ENCODE peak calls at places on chromosomes 1 and 21, in ten cellular contexts. H, U, S, J, M, Z, F, I, K and Q are unnamed samples.

GRCh38 chr1:29393451-29393826 is 157.1 kb downstream of the PTPRU start:
- DNase-seq in I (no peak), M (no peak), Z (no peak), S (no peak), K (no peak), J (no peak), H (no peak), U (no peak), F (no peak), Q (no peak)

GRCh38 chr1:86906419-86906818 is 7.5 kb downstream of the SELENOF start:
- DNase-seq in K (no peak), Z (no peak), J (no peak), S (no peak), M (no peak), I (no peak), H (no peak), U (no peak), F (no peak), Q (no peak)

GRCh38 chr1:38746966-38747600 is 112.5 kb downstream of the RRAGC start:
- DNase-seq in U (no peak), J (no peak), H (no peak), Z (no peak), M (no peak), S (no peak), K (no peak), I (no peak), F (no peak), Q (no peak)

GRCh38 chr1:163337631-163338030 is 15.9 kb downstream of the NUF2 start:
- DNase-seq in U (no peak), S (no peak), J (no peak), H (peak; percentile 80), F (no peak), I (no peak), M (no peak), Z (no peak), K (no peak), Q (no peak)

GRCh38 chr21:46448108-46448507 is 10.6 kb upstream of the DIP2A start:
- DNase-seq in S (no peak), U (no peak), K (no peak), F (no peak), I (no peak), M (no peak), Z (no peak), J (no peak), H (no peak), Q (no peak)

GRCh38 chr1:100631015-100631521 is 88.5 kb upstream of the VCAM1 start:
- DNase-seq in F (no peak), I (peak; percentile 37), K (no peak), J (no peak), H (peak; percentile 95), S (no peak), U (peak; percentile 41), Z (no peak), M (no peak), Q (no peak)

GRCh38 chr21:33070921-33071877 is 1.3 kb downstream of the OLIG1 start:
- DNase-seq in M (no peak), I (no peak), J (no peak), F (no peak), K (no peak), Z (no peak), U (no peak), S (no peak), H (no peak), Q (no peak)

GRCh38 chr21:34825101-34825500 is 156.3 kb downstream of the CLIC6 start:
- DNase-seq in Z (no peak), K (no peak), F (no peak), I (no peak), H (no peak), U (no peak), M (no peak), S (no peak), J (no peak), Q (no peak)

GRCh38 chr1:219171192-219171935 is 2.3 kb upstream of the LYPLAL1 start:
- DNase-seq in J (no peak), I (no peak), M (no peak), F (no peak), K (no peak), U (no peak), H (peak; percentile 24), Z (no peak), S (no peak), Q (no peak)

GRCh38 chr1:231861541-231862481 is 235.2 kb downstream of the DISC1 start:
- DNase-seq in M (no peak), U (no peak), H (peak; percentile 67), I (no peak), F (no peak), Z (no peak), S (no peak), J (no peak), K (no peak), Q (no peak)

GRCh38 chr1:19273106-19273843 is 15.3 kb downstream of the AKR7A3 start:
- DNase-seq in U (no peak), K (no peak), Z (no peak), S (no peak), H (no peak), I (no peak), F (no peak), M (no peak), J (no peak), Q (no peak)

GRCh38 chr1:64263335-64263734 is 59.9 kb downstream of the UBE2U start:
- DNase-seq in J (no peak), M (no peak), K (no peak), F (no peak), I (no peak), S (no peak), Z (no peak), H (no peak), U (no peak), Q (no peak)

DNA sequence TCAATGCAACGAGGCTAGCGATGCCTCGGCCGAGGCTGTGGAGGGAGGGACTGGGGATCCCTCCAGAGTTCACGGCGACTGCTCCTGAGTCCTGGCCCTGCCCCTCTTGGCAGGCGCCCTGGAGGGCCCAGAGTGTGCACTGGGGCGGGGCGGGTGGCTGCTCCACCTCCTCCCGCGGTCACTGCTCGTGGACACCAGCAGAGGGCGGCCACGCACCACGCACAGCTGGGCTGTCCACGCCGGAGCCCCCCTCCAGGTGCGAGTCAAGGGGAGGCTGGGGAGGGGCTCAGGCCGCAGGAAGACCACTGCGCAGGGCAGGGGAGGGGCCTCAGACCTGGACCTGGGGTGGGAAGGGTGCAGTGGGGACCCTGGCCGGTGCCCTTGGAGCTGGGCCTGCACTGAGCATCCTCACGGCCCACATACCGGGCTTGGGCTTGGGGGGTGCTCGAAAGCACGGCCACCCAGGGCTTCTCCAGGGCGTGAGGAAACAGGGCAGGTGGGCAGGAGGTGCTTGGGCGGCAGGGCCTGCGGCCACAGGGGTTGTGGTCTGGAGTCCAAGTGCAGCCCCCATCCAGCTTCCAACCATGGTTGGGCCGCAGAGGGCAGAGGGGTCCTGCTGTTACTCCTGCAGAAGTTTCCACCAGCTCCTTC is 20.6 kb upstream of the TTC34 start:
- DNase-seq in M (no peak), K (no peak), S (no peak), U (peak; percentile 42), F (peak; percentile 78), J (no peak), Z (no peak), I (peak; percentile 41), H (no peak), Q (no peak)
- H3K9me3 ChIP-seq in M (no peaks in the 10 kb centered on the region), K (no peaks in the 10 kb centered on the region), S (peaks cover 57% of the 10 kb centered on the region), U (no peaks in the 10 kb centered on the region), F (no peaks in the 10 kb centered on the region), J (peaks cover 9% of the 10 kb centered on the region), Z (no peaks in the 10 kb centered on the region), I (no peaks in the 10 kb centered on the region), H (peaks cover 73% of the 10 kb centered on the region), Q (no peaks in the 10 kb centered on the region)

GRCh38 chr1:97356309-97356708 is 564.5 kb downstream of the DPYD start:
- DNase-seq in J (no peak), I (no peak), Z (no peak), H (no peak), K (no peak), U (no peak), S (no peak), F (no peak), M (no peak), Q (no peak)
- H3K9me3 ChIP-seq in J (peaks cover 4% of the 10 kb centered on the region), I (peaks cover 2% of the 10 kb centered on the region), Z (no peaks in the 10 kb centered on the region), H (peaks cover 3% of the 10 kb centered on the region), K (peaks cover 3% of the 10 kb centered on the region), U (peaks cover 2% of the 10 kb centered on the region), S (no peaks in the 10 kb centered on the region), F (no peaks in the 10 kb centered on the region), M (peaks cover 18% of the 10 kb centered on the region), Q (no peaks in the 10 kb centered on the region)

DNA sequence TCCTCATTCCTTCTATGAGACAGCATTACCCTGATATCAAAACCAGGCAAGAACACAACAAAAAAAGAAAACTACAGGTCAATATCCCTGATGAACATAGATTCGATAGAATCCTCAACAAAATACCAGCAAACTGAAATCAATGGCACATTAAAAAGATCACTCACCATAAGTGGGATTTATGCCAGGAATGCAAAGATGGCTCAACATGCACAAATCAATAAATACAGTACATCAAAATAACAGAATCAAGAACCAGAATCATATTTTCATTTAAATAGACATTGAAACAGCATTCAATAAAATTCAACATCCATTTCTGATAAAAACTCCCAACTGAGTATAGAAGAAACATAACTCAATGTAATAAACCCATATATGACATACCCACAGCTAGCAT is 36.5 kb downstream of the FAF1 start:
- DNase-seq in U (no peak), J (no peak), K (no peak), F (no peak), H (no peak), M (no peak), S (no peak), I (no peak), Z (no peak), Q (no peak)
- H3K9me3 ChIP-seq in U (peaks cover 12% of the 10 kb centered on the region), J (no peaks in the 10 kb centered on the region), K (no peaks in the 10 kb centered on the region), F (no peaks in the 10 kb centered on the region), H (peaks cover 2% of the 10 kb centered on the region), M (peaks cover 21% of the 10 kb centered on the region), S (no peaks in the 10 kb centered on the region), I (no peaks in the 10 kb centered on the region), Z (peaks cover 14% of the 10 kb centered on the region), Q (no peaks in the 10 kb centered on the region)

DNA sequence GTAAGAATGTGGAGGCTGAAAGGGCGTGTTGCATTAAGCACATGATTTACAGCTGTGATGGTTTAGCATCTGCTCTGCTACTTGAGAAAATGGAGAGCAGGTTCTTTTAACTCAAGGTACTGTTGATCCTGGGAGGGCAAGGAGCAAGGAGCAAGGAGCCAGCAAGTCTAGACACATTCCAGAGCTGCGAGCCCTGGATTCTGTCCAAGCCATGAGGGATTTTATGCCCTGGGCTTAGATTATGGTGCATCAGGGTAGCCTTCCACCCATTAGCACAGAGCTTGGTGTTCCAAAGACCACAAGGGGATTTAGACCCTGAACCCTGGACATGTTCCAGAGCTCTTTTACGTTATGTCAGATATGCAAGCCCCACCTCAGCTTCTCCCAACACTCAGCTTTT is 2.0 kb upstream of the OR14I1 start:
- DNase-seq in M (no peak), F (no peak), J (no peak), S (no peak), I (no peak), K (no peak), U (peak; percentile 8), H (no peak), Z (no peak), Q (no peak)
- H3K9me3 ChIP-seq in M (no peaks in the 10 kb centered on the region), F (no peaks in the 10 kb centered on the region), J (peaks cover 3% of the 10 kb centered on the region), S (peaks cover 13% of the 10 kb centered on the region), I (no peaks in the 10 kb centered on the region), K (no peaks in the 10 kb centered on the region), U (no peaks in the 10 kb centered on the region), H (peaks cover 12% of the 10 kb centered on the region), Z (no peaks in the 10 kb centered on the region), Q (no peaks in the 10 kb centered on the region)

GRCh38 chr1:40495315-40495903 is 13.2 kb upstream of the EXO5 start:
- DNase-seq in M (no peak), H (no peak), Z (no peak), U (no peak), J (no peak), F (no peak), K (no peak), S (no peak), I (no peak), Q (no peak)
- H3K9me3 ChIP-seq in M (peaks cover 79% of the 10 kb centered on the region), H (peaks cover 46% of the 10 kb centered on the region), Z (peaks cover 74% of the 10 kb centered on the region), U (peaks cover 41% of the 10 kb centered on the region), J (peaks cover 16% of the 10 kb centered on the region), F (peaks cover 12% of the 10 kb centered on the region), K (peaks cover 42% of the 10 kb centered on the region), S (peaks cover 5% of the 10 kb centered on the region), I (peaks cover 47% of the 10 kb centered on the region), Q (peaks cover 21% of the 10 kb centered on the region)